ENCODE peak calls at places on chromosome 5, in five cellular contexts. One of them, this sample, is unnamed.

GRCh38 chr5:8683528-8683927 is 814.6 kb downstream of the MTRR start:
- DNase-seq in NCI-H510A treated with DMSO at 0.1 percent for 48 hours: peak; percentile 67
- DNase-seq in Panc1: no peak
- DNase-seq in fibroblast of villous mesenchyme: no peak
- DNase-seq in stimulated activated CD8-positive, alpha-beta memory T cell treated with anti-CD3 and anti-CD28 coated beads, Interleukin-7, amount 100 ng/mL, for 4 hours: no peak
- DNase-seq in this sample: no peak

GRCh38 chr5:77642915-77643653 is 4.6 kb upstream of the OTP start:
- DNase-seq in NCI-H510A treated with DMSO at 0.1 percent for 48 hours: no peak
- DNase-seq in Panc1: no peak
- DNase-seq in fibroblast of villous mesenchyme: no peak
- DNase-seq in stimulated activated CD8-positive, alpha-beta memory T cell treated with anti-CD3 and anti-CD28 coated beads, Interleukin-7, amount 100 ng/mL, for 4 hours: no peak
- DNase-seq in this sample: peak; percentile 2

GRCh38 chr5:32217886-32218396 is 43.8 kb upstream of the GOLPH3 start:
- DNase-seq in NCI-H510A treated with DMSO at 0.1 percent for 48 hours: peak; percentile 7
- DNase-seq in Panc1: no peak
- DNase-seq in fibroblast of villous mesenchyme: peak; percentile 25
- DNase-seq in stimulated activated CD8-positive, alpha-beta memory T cell treated with anti-CD3 and anti-CD28 coated beads, Interleukin-7, amount 100 ng/mL, for 4 hours: no peak
- DNase-seq in this sample: peak; percentile 17

GRCh38 chr5:38445374-38446028 is 110.9 kb downstream of the LIFR start:
- DNase-seq in NCI-H510A treated with DMSO at 0.1 percent for 48 hours: peak; percentile 38
- DNase-seq in Panc1: no peak
- DNase-seq in fibroblast of villous mesenchyme: peak; percentile 33
- DNase-seq in stimulated activated CD8-positive, alpha-beta memory T cell treated with anti-CD3 and anti-CD28 coated beads, Interleukin-7, amount 100 ng/mL, for 4 hours: no peak
- DNase-seq in this sample: no peak

GRCh38 chr5:164562271-164562856 is 1056.9 kb downstream of the MAT2B start:
- DNase-seq in NCI-H510A treated with DMSO at 0.1 percent for 48 hours: no peak
- DNase-seq in Panc1: no peak
- DNase-seq in fibroblast of villous mesenchyme: no peak
- DNase-seq in stimulated activated CD8-positive, alpha-beta memory T cell treated with anti-CD3 and anti-CD28 coated beads, Interleukin-7, amount 100 ng/mL, for 4 hours: no peak
- DNase-seq in this sample: peak; percentile 18

GRCh38 chr5:149561848-149562247 is 10.6 kb upstream of the CSNK1A1 start:
- DNase-seq in NCI-H510A treated with DMSO at 0.1 percent for 48 hours: peak; percentile 25
- DNase-seq in Panc1: peak; percentile 94
- DNase-seq in fibroblast of villous mesenchyme: peak; percentile 95
- DNase-seq in stimulated activated CD8-positive, alpha-beta memory T cell treated with anti-CD3 and anti-CD28 coated beads, Interleukin-7, amount 100 ng/mL, for 4 hours: no peak
- DNase-seq in this sample: peak; percentile 97

GRCh38 chr5:110757118-110757729 is 18.4 kb downstream of the SLC25A46 start:
- DNase-seq in NCI-H510A treated with DMSO at 0.1 percent for 48 hours: peak; percentile 56
- DNase-seq in Panc1: peak; percentile 46
- DNase-seq in fibroblast of villous mesenchyme: peak; percentile 66
- DNase-seq in stimulated activated CD8-positive, alpha-beta memory T cell treated with anti-CD3 and anti-CD28 coated beads, Interleukin-7, amount 100 ng/mL, for 4 hours: no peak
- DNase-seq in this sample: peak; percentile 65

GRCh38 chr5:82164109-82164956 is 113.8 kb downstream of the RPS23 start:
- DNase-seq in NCI-H510A treated with DMSO at 0.1 percent for 48 hours: no peak
- DNase-seq in Panc1: no peak
- DNase-seq in fibroblast of villous mesenchyme: peak; percentile 49
- DNase-seq in stimulated activated CD8-positive, alpha-beta memory T cell treated with anti-CD3 and anti-CD28 coated beads, Interleukin-7, amount 100 ng/mL, for 4 hours: no peak
- DNase-seq in this sample: peak; percentile 79

GRCh38 chr5:158326241-158326640 is 467.3 kb upstream of the CLINT1 start:
- DNase-seq in NCI-H510A treated with DMSO at 0.1 percent for 48 hours: no peak
- DNase-seq in Panc1: no peak
- DNase-seq in fibroblast of villous mesenchyme: no peak
- DNase-seq in stimulated activated CD8-positive, alpha-beta memory T cell treated with anti-CD3 and anti-CD28 coated beads, Interleukin-7, amount 100 ng/mL, for 4 hours: no peak
- DNase-seq in this sample: no peak

GRCh38 chr5:97135868-97136267 is 6.5 kb downstream of the LIX1 start:
- DNase-seq in NCI-H510A treated with DMSO at 0.1 percent for 48 hours: no peak
- DNase-seq in Panc1: no peak
- DNase-seq in fibroblast of villous mesenchyme: no peak
- DNase-seq in stimulated activated CD8-positive, alpha-beta memory T cell treated with anti-CD3 and anti-CD28 coated beads, Interleukin-7, amount 100 ng/mL, for 4 hours: no peak
- DNase-seq in this sample: no peak

GRCh38 chr5:116660929-116661328 is 86.3 kb upstream of the SEMA6A start:
- DNase-seq in NCI-H510A treated with DMSO at 0.1 percent for 48 hours: no peak
- DNase-seq in Panc1: no peak
- DNase-seq in fibroblast of villous mesenchyme: no peak
- DNase-seq in stimulated activated CD8-positive, alpha-beta memory T cell treated with anti-CD3 and anti-CD28 coated beads, Interleukin-7, amount 100 ng/mL, for 4 hours: no peak
- DNase-seq in this sample: no peak

GRCh38 chr5:123487298-123487697 is 24.7 kb upstream of the CSNK1G3 start:
- DNase-seq in NCI-H510A treated with DMSO at 0.1 percent for 48 hours: no peak
- DNase-seq in Panc1: no peak
- DNase-seq in fibroblast of villous mesenchyme: peak; percentile 17
- DNase-seq in stimulated activated CD8-positive, alpha-beta memory T cell treated with anti-CD3 and anti-CD28 coated beads, Interleukin-7, amount 100 ng/mL, for 4 hours: no peak
- DNase-seq in this sample: peak; percentile 60

GRCh38 chr5:127010362-127010761 is 20.0 kb downstream of the MARCHF3 start:
- DNase-seq in NCI-H510A treated with DMSO at 0.1 percent for 48 hours: no peak
- DNase-seq in Panc1: no peak
- DNase-seq in fibroblast of villous mesenchyme: no peak
- DNase-seq in stimulated activated CD8-positive, alpha-beta memory T cell treated with anti-CD3 and anti-CD28 coated beads, Interleukin-7, amount 100 ng/mL, for 4 hours: no peak
- DNase-seq in this sample: no peak

GRCh38 chr5:51382759-51383493 is at the start of gene ISL1:
- DNase-seq in NCI-H510A treated with DMSO at 0.1 percent for 48 hours: peak; percentile 56
- DNase-seq in Panc1: no peak
- DNase-seq in fibroblast of villous mesenchyme: peak; percentile 32
- DNase-seq in stimulated activated CD8-positive, alpha-beta memory T cell treated with anti-CD3 and anti-CD28 coated beads, Interleukin-7, amount 100 ng/mL, for 4 hours: no peak
- DNase-seq in this sample: peak; percentile 96

GRCh38 chr5:127022846-127023245 is 7.5 kb downstream of the MARCHF3 start:
- DNase-seq in NCI-H510A treated with DMSO at 0.1 percent for 48 hours: no peak
- DNase-seq in Panc1: no peak
- DNase-seq in fibroblast of villous mesenchyme: no peak
- DNase-seq in stimulated activated CD8-positive, alpha-beta memory T cell treated with anti-CD3 and anti-CD28 coated beads, Interleukin-7, amount 100 ng/mL, for 4 hours: no peak
- DNase-seq in this sample: no peak

GRCh38 chr5:133147411-133147810 is 95.6 kb downstream of the HSPA4 start:
- DNase-seq in NCI-H510A treated with DMSO at 0.1 percent for 48 hours: no peak
- DNase-seq in Panc1: no peak
- DNase-seq in fibroblast of villous mesenchyme: no peak
- DNase-seq in stimulated activated CD8-positive, alpha-beta memory T cell treated with anti-CD3 and anti-CD28 coated beads, Interleukin-7, amount 100 ng/mL, for 4 hours: no peak
- DNase-seq in this sample: no peak

GRCh38 chr5:97229196-97229595 is 46.1 kb upstream of the RIOK2 start:
- DNase-seq in NCI-H510A treated with DMSO at 0.1 percent for 48 hours: peak; percentile 6
- DNase-seq in Panc1: no peak
- DNase-seq in fibroblast of villous mesenchyme: no peak
- DNase-seq in stimulated activated CD8-positive, alpha-beta memory T cell treated with anti-CD3 and anti-CD28 coated beads, Interleukin-7, amount 100 ng/mL, for 4 hours: no peak
- DNase-seq in this sample: no peak

GRCh38 chr5:133232911-133233310 is 181.1 kb downstream of the HSPA4 start:
- DNase-seq in NCI-H510A treated with DMSO at 0.1 percent for 48 hours: no peak
- DNase-seq in Panc1: no peak
- DNase-seq in fibroblast of villous mesenchyme: no peak
- DNase-seq in stimulated activated CD8-positive, alpha-beta memory T cell treated with anti-CD3 and anti-CD28 coated beads, Interleukin-7, amount 100 ng/mL, for 4 hours: no peak
- DNase-seq in this sample: no peak

GRCh38 chr5:14296533-14297331 is 153.6 kb downstream of the TRIO start:
- DNase-seq in NCI-H510A treated with DMSO at 0.1 percent for 48 hours: no peak
- DNase-seq in Panc1: no peak
- DNase-seq in fibroblast of villous mesenchyme: no peak
- DNase-seq in stimulated activated CD8-positive, alpha-beta memory T cell treated with anti-CD3 and anti-CD28 coated beads, Interleukin-7, amount 100 ng/mL, for 4 hours: no peak
- DNase-seq in this sample: no peak

GRCh38 chr5:497871-498509 is 26.3 kb downstream of the SLC9A3 start:
- DNase-seq in NCI-H510A treated with DMSO at 0.1 percent for 48 hours: no peak
- DNase-seq in Panc1: no peak
- DNase-seq in fibroblast of villous mesenchyme: no peak
- DNase-seq in stimulated activated CD8-positive, alpha-beta memory T cell treated with anti-CD3 and anti-CD28 coated beads, Interleukin-7, amount 100 ng/mL, for 4 hours: no peak
- DNase-seq in this sample: no peak

GRCh38 chr5:170809551-170809950 is 26.0 kb downstream of the GABRP start:
- DNase-seq in NCI-H510A treated with DMSO at 0.1 percent for 48 hours: peak; percentile 21
- DNase-seq in Panc1: no peak
- DNase-seq in fibroblast of villous mesenchyme: peak; percentile 72
- DNase-seq in stimulated activated CD8-positive, alpha-beta memory T cell treated with anti-CD3 and anti-CD28 coated beads, Interleukin-7, amount 100 ng/mL, for 4 hours: no peak
- DNase-seq in this sample: peak; percentile 71

GRCh38 chr5:172973931-172974330 is 9.6 kb upstream of the ATP6V0E1 start:
- DNase-seq in NCI-H510A treated with DMSO at 0.1 percent for 48 hours: no peak
- DNase-seq in Panc1: no peak
- DNase-seq in fibroblast of villous mesenchyme: no peak
- DNase-seq in stimulated activated CD8-positive, alpha-beta memory T cell treated with anti-CD3 and anti-CD28 coated beads, Interleukin-7, amount 100 ng/mL, for 4 hours: no peak
- DNase-seq in this sample: no peak